ENCODE peak calls at places on chromosomes 11 and 22, in six cellular contexts. M is astrocyte of the spinal cord, D is HepG2, R is GM12878, K is lower leg skin, C is AG10803. I is an unnamed sample.
A peak's percentile ranks its signal among the peaks of the same experiment; 100 is the strongest.

GRCh38 chr11:12246169-12246568 is 131.2 kb upstream of the PARVA start:
- DNase-seq in M (no peak), D (no peak), R (no peak), K (no peak), C (no peak), I (no peak)

GRCh38 chr22:47850644-47851151 is 1088.2 kb downstream of the TBC1D22A start:
- DNase-seq in M (peak; percentile 15), D (no peak), R (no peak), K (no peak), C (no peak), I (no peak)

GRCh38 chr11:11155962-11156815 is 196.9 kb downstream of the CSNK2A3 start:
- DNase-seq in M (no peak), D (no peak), R (no peak), K (no peak), C (no peak), I (no peak)

GRCh38 chr11:75635009-75635909 is 33.6 kb downstream of the MAP6 start:
- DNase-seq in M (peak; percentile 41), D (no peak), R (no peak), K (no peak), C (peak; percentile 61), I (no peak)

GRCh38 chr22:32325416-32325801 is 32.3 kb upstream of the RFPL3 start:
- DNase-seq in M (no peak), D (no peak), R (no peak), K (no peak), C (no peak), I (no peak)

GRCh38 chr22:40276877-40277823 is 69.2 kb upstream of the ADSL start:
- DNase-seq in M (peak; percentile 60), D (no peak), R (no peak), K (peak; percentile 64), C (peak; percentile 45), I (no peak)

GRCh38 chr11:31882951-31883392 is 71.8 kb upstream of the PAX6 start:
- DNase-seq in M (peak; percentile 36), D (no peak), R (no peak), K (no peak), C (peak; percentile 3), I (no peak)

GRCh38 chr11:122656073-122656630 is 630 bp downstream of the UBASH3B start:
- DNase-seq in M (peak; percentile 75), D (no peak), R (no peak), K (no peak), C (peak; percentile 59), I (no peak)

GRCh38 chr11:118046964-118047700 is 29.7 kb upstream of the TMPRSS4 start:
- DNase-seq in M (no peak), D (no peak), R (no peak), K (no peak), C (no peak), I (no peak)

GRCh38 chr22:26592368-26593015 is 2.6 kb upstream of the TPST2 start:
- DNase-seq in M (no peak), D (no peak), R (peak; percentile 72), K (no peak), C (no peak), I (no peak)

GRCh38 chr11:105862736-105863367 is 159.2 kb downstream of the MSANTD4 start:
- DNase-seq in M (peak; percentile 65), D (peak; percentile 36), R (no peak), K (no peak), C (peak; percentile 55), I (peak; percentile 10)

GRCh38 chr22:36452473-36453265 is 28.8 kb downstream of the TXN2 start:
- DNase-seq in M (no peak), D (no peak), R (no peak), K (no peak), C (no peak), I (no peak)

GRCh38 chr11:124961972-124962609 is 8.1 kb downstream of the CCDC15 start:
- DNase-seq in M (peak; percentile 84), D (peak; percentile 78), R (peak; percentile 51), K (no peak), C (peak; percentile 81), I (peak; percentile 55)

GRCh38 chr11:27174026-27174425 is 133.4 kb downstream of the BBOX1 start:
- DNase-seq in M (no peak), D (peak; percentile 8), R (no peak), K (peak; percentile 63), C (no peak), I (no peak)

GRCh38 chr22:19041403-19042074 is 80.7 kb downstream of the DGCR2 start:
- DNase-seq in M (no peak), D (no peak), R (no peak), K (no peak), C (no peak), I (no peak)

GRCh38 chr11:123188508-123189165 is 6.4 kb downstream of the CLMP start:
- DNase-seq in M (peak; percentile 89), D (no peak), R (no peak), K (no peak), C (peak; percentile 69), I (no peak)

GRCh38 chr11:46895821-46896220 is 22.5 kb downstream of the LRP4 start:
- DNase-seq in M (peak; percentile 35), D (no peak), R (no peak), K (no peak), C (peak; percentile 47), I (no peak)

GRCh38 chr22:36977401-36977861 is 41.8 kb downstream of the TST start:
- DNase-seq in M (peak; percentile 12), D (peak; percentile 41), R (peak; percentile 28), K (no peak), C (peak; percentile 25), I (no peak)

GRCh38 chr11:57277845-57278720 is 41.0 kb upstream of the APLNR start:
- DNase-seq in M (peak; percentile 75), D (peak; percentile 24), R (no peak), K (peak; percentile 80), C (peak; percentile 93), I (peak; percentile 66)

GRCh38 chr11:64238076-64238475 is 2.8 kb upstream of the FKBP2 start:
- DNase-seq in M (no peak), D (no peak), R (no peak), K (no peak), C (no peak), I (no peak)

GRCh38 chr11:69494851-69495250 is 13.4 kb downstream of the LINC01488 start:
- DNase-seq in M (no peak), D (no peak), R (no peak), K (no peak), C (no peak), I (no peak)

GRCh38 chr11:63667993-63668392 is 3.2 kb downstream of the ATL3 start:
- DNase-seq in M (peak; percentile 94), D (no peak), R (no peak), K (no peak), C (peak; percentile 94), I (peak; percentile 87)

GRCh38 chr11:92852946-92853345 is 116.5 kb upstream of the MTNR1B start:
- DNase-seq in M (no peak), D (no peak), R (no peak), K (peak; percentile 39), C (no peak), I (no peak)

GRCh38 chr11:134273317-134273712 is 2.9 kb upstream of the GLB1L3 start:
- DNase-seq in M (no peak), D (no peak), R (no peak), K (no peak), C (no peak), I (no peak)
- H3K4me3 ChIP-seq in M (no peak overlapping the region), D (no peak overlapping the region), R (no peak overlapping the region), K (no peak overlapping the region), C (no peak overlapping the region), I (no peak overlapping the region)

GRCh38 chr11:67616431-67617242 is 9.9 kb downstream of the NDUFV1 start:
- DNase-seq in M (no peak), D (no peak), R (no peak), K (no peak), C (no peak), I (no peak)

GRCh38 chr11:67614730-67615454 is 8.2 kb downstream of the NDUFV1 start:
- DNase-seq in M (no peak), D (no peak), R (no peak), K (no peak), C (no peak), I (no peak)

GRCh38 chr11:67613960-67614715 is 7.4 kb downstream of the NDUFV1 start:
- DNase-seq in M (peak; percentile 29), D (no peak), R (peak; percentile 88), K (no peak), C (peak; percentile 38), I (no peak)

GRCh38 chr11:67617243-67617953 is 10.7 kb downstream of the NDUFV1 start:
- DNase-seq in M (no peak), D (peak; percentile 89), R (no peak), K (no peak), C (no peak), I (no peak)

GRCh38 chr11:67615455-67616430 is 9.0 kb downstream of the NDUFV1 start:
- DNase-seq in M (no peak), D (peak; percentile 35), R (no peak), K (peak; percentile 14), C (no peak), I (no peak)
- TF ChIP-seq CTCF in M (peak; percentile 54), D (peak; percentile 72), R (peak; percentile 77), K (no peak), C (peak; percentile 49), I (peak; percentile 61)

GRCh38 chr11:110295086-110295485 is 1.3 kb downstream of the RDX start:
- DNase-seq in M (no peak), D (no peak), R (no peak), K (no peak), C (no peak), I (no peak)
- H3K4me3 ChIP-seq in M (peak overlapping the region; percentile 79), D (peak overlapping the region; percentile 91), R (peak overlapping the region; percentile 98), K (no peak overlapping the region), C (peak overlapping the region; percentile 76), I (peak overlapping the region; percentile 75)

GRCh38 chr22:30606455-30607299 is at the start of gene TCN2:
- DNase-seq in M (peak; percentile 93), D (peak; percentile 41), R (no peak), K (peak; percentile 60), C (peak; percentile 73), I (no peak)
- TF ChIP-seq CTCF in M (no peak), D (peak; percentile 22), R (peak; percentile 12), K (no peak), C (no peak), I (no peak)

GRCh38 chr22:38707346-38707745 is 1.6 kb downstream of the GTPBP1 start:
- DNase-seq in M (peak; percentile 15), D (peak; percentile 80), R (no peak), K (no peak), C (peak; percentile 29), I (no peak)
- H3K4me3 ChIP-seq in M (peak overlapping the region; percentile 91), D (peak overlapping the region; percentile 87), R (peak overlapping the region; percentile 95), K (no peak overlapping the region), C (peak overlapping the region; percentile 85), I (peak overlapping the region; percentile 91)

DNA sequence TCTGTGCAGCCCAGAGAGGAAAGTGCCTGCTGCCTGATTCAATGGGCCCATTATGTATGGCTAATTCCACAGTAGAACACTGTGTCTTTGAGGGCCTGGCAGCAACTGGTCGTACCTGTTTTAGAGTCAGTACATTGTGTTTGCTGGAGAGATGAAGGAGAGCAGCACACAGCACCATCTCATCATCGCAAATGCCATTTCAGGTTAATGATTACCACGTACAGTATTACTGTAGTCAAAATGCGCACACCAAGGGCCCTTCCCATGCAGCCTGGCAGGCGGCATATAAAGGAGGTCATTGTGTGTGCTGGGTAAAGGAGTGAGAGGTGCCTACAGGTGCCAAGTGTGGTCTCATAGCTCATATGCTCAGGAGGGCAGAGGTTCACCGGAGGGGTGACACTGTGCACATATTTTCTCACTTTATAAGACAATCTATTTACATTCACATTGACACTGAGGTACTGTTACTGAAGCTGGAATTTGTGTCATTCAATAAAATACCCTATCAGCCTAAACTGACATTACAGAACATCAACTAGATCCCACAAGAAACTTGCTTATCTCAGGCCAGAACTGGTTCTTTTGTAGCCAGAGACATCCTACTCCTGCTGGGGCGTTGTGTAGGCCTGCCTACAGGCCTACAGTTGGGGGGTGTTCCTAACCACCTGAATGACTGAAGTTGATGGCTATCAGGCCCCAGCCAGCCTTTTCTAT is 90.4 kb downstream of the APIP start:
- DNase-seq in M (no peak), D (peak; percentile 99), R (no peak), K (no peak), C (no peak), I (no peak)
- TF ChIP-seq CTCF in M (no peak), D (no peak), R (no peak), K (no peak), C (no peak), I (no peak)

I was measured in AG09309.